ENCODE peak calls at places on chromosomes 11 and 22, in ten cellular contexts. S, J, T, X, E, I, Q, N, Y and O are unnamed samples.

GRCh38 chr11:117696489-117696888 is 100.5 kb downstream of the DSCAML1 start:
- DNase-seq in S (no peak), J (no peak), T (no peak), X (no peak), E (no peak), I (no peak), Q (no peak), N (no peak), Y (no peak), O (no peak)

GRCh38 chr22:27435839-27436581 is 365.5 kb downstream of the MN1 start:
- DNase-seq in S (no peak), J (no peak), T (peak), X (peak), E (peak), I (no peak), Q (no peak), N (peak), Y (no peak), O (no peak)

GRCh38 chr22:47355776-47356432 is 593.5 kb downstream of the TBC1D22A start:
- DNase-seq in S (peak), J (no peak), T (no peak), X (no peak), E (no peak), I (no peak), Q (peak), N (no peak), Y (no peak), O (peak)

GRCh38 chr11:123640677-123641494 is 13.5 kb downstream of the SCN3B start:
- DNase-seq in S (peak), J (peak), T (no peak), X (no peak), E (peak), I (no peak), Q (peak), N (peak), Y (no peak), O (peak)

GRCh38 chr11:36478700-36479329 is 31.3 kb downstream of the TRAF6 start:
- DNase-seq in S (peak), J (peak), T (no peak), X (no peak), E (no peak), I (no peak), Q (peak), N (peak), Y (no peak), O (peak)

GRCh38 chr22:22074634-22075381 is 92.2 kb upstream of the TOP3B start:
- DNase-seq in S (no peak), J (no peak), T (no peak), X (no peak), E (no peak), I (no peak), Q (no peak), N (no peak), Y (no peak), O (no peak)

GRCh38 chr22:22103078-22103593 is 120.5 kb upstream of the TOP3B start:
- DNase-seq in S (no peak), J (no peak), T (no peak), X (no peak), E (no peak), I (no peak), Q (no peak), N (no peak), Y (no peak), O (no peak)

GRCh38 chr11:35583126-35583525 is 35.1 kb upstream of the FJX1 start:
- DNase-seq in S (no peak), J (no peak), T (no peak), X (peak), E (no peak), I (no peak), Q (no peak), N (peak), Y (no peak), O (no peak)

GRCh38 chr11:74453373-74453975 is 13.9 kb downstream of the KCNE3 start:
- DNase-seq in S (peak), J (peak), T (peak), X (peak), E (peak), I (peak), Q (peak), N (peak), Y (peak), O (peak)

GRCh38 chr11:109033627-109034340 is 368.9 kb downstream of the DDX10 start:
- DNase-seq in S (no peak), J (no peak), T (peak), X (peak), E (no peak), I (no peak), Q (no peak), N (peak), Y (no peak), O (no peak)